ENCODE peak calls at places on chromosomes 13 and 19, in ten cellular contexts. Q is type B pancreatic cell; M is H4; E is AG10803; L is WTC11; D is HTR-8/SVneo; F is ELR; K is activated T-cell treated with anti-CD3 and anti-CD28 coated beads for 1 hour; J is activated gamma-delta T cell treated with anti-CD3 and anti-CD28 coated beads, Interleukin-2, amount 50 U/mL, for 16 hours; W is hypothalamus. P is an unnamed sample.

GRCh38 chr13:73922728-73923393 is 211.3 kb downstream of the KLF12 start:
- DNase-seq in Q (no peak), M (no peak), E (no peak), L (no peak), D (no peak), F (peak; percentile 58), K (no peak), J (no peak), W (no peak), P (no peak)

GRCh38 chr13:27406178-27406939 is 18.1 kb upstream of the GTF3A start:
- DNase-seq in Q (no peak), M (peak; percentile 16), E (peak; percentile 54), L (no peak), D (peak; percentile 32), F (peak; percentile 56), K (no peak), J (peak; percentile 13), W (no peak), P (no peak)

GRCh38 chr13:88154001-88154400 is 482.8 kb downstream of the SLITRK5 start:
- DNase-seq in Q (no peak), M (no peak), E (no peak), L (no peak), D (no peak), F (no peak), K (no peak), J (no peak), W (no peak), P (no peak)

GRCh38 chr19:46392252-46392801 is 21.0 kb downstream of the CCDC8 start:
- DNase-seq in Q (no peak), M (peak; percentile 87), E (peak; percentile 89), L (no peak), D (no peak), F (no peak), K (no peak), J (no peak), W (peak; percentile 21), P (no peak)

GRCh38 chr19:17329061-17329767 is 5.4 kb downstream of the ANO8 start:
- DNase-seq in Q (no peak), M (no peak), E (no peak), L (peak; percentile 58), D (no peak), F (no peak), K (no peak), J (no peak), W (no peak), P (no peak)

GRCh38 chr13:99992912-99993311 is 11.3 kb downstream of the ZIC2 start:
- DNase-seq in Q (no peak), M (peak; percentile 37), E (no peak), L (no peak), D (no peak), F (peak; percentile 59), K (no peak), J (no peak), W (no peak), P (no peak)

GRCh38 chr13:109718726-109719125 is 67.7 kb downstream of the IRS2 start:
- DNase-seq in Q (no peak), M (no peak), E (no peak), L (no peak), D (no peak), F (no peak), K (no peak), J (no peak), W (no peak), P (no peak)

GRCh38 chr13:22506286-22506685 is 674.5 kb upstream of the SGCG start:
- DNase-seq in Q (no peak), M (no peak), E (no peak), L (no peak), D (no peak), F (no peak), K (no peak), J (no peak), W (no peak), P (no peak)

GRCh38 chr13:85508683-85509329 is 290.4 kb downstream of the SLITRK6 start:
- DNase-seq in Q (no peak), M (peak; percentile 13), E (no peak), L (peak; percentile 34), D (no peak), F (no peak), K (no peak), J (no peak), W (no peak), P (no peak)

GRCh38 chr13:26561636-26562537 is 4.4 kb downstream of the WASF3 start:
- DNase-seq in Q (no peak), M (peak; percentile 14), E (peak; percentile 94), L (no peak), D (no peak), F (peak; percentile 66), K (no peak), J (no peak), W (no peak), P (peak; percentile 36)

P was measured in stromal cell of bone marrow.